ENCODE peak calls at places on chromosomes 3 and 15, in six cellular contexts. One of them, this sample, is unnamed.

GRCh38 chr15:47364671-47365141 is 352.6 kb upstream of the SEMA6D start:
- DNase-seq in GM20000: no peak
- DNase-seq in lung: no peak
- DNase-seq in GM13977: no peak
- DNase-seq in RWPE2: no peak
- DNase-seq in fibroblast of lung: no peak
- DNase-seq in this sample: no peak

GRCh38 chr15:42148808-42149492 is 7.5 kb downstream of the PLA2G4F start:
- DNase-seq in GM20000: no peak
- DNase-seq in lung: no peak
- DNase-seq in GM13977: no peak
- DNase-seq in RWPE2: peak
- DNase-seq in fibroblast of lung: no peak
- DNase-seq in this sample: no peak

GRCh38 chr15:25670025-25670554 is 193.0 kb downstream of the ATP10A start:
- DNase-seq in GM20000: no peak
- DNase-seq in lung: peak
- DNase-seq in GM13977: no peak
- DNase-seq in RWPE2: no peak
- DNase-seq in fibroblast of lung: peak
- DNase-seq in this sample: no peak

GRCh38 chr3:73621388-73621787 is 3.4 kb downstream of the PDZRN3 start:
- DNase-seq in GM20000: no peak
- DNase-seq in lung: no peak
- DNase-seq in GM13977: no peak
- DNase-seq in RWPE2: no peak
- DNase-seq in fibroblast of lung: no peak
- DNase-seq in this sample: no peak

GRCh38 chr3:53828581-53828980 is 17.6 kb downstream of the CHDH start:
- DNase-seq in GM20000: no peak
- DNase-seq in lung: no peak
- DNase-seq in GM13977: no peak
- DNase-seq in RWPE2: no peak
- DNase-seq in fibroblast of lung: no peak
- DNase-seq in this sample: no peak

GRCh38 chr15:59104602-59104911 is 389 bp upstream of the CCNB2 start:
- DNase-seq in GM20000: no peak
- DNase-seq in lung: no peak
- DNase-seq in GM13977: no peak
- DNase-seq in RWPE2: no peak
- DNase-seq in fibroblast of lung: no peak
- DNase-seq in this sample: no peak

GRCh38 chr3:115154611-115155010 is 7.5 kb upstream of the ZBTB20 start:
- DNase-seq in GM20000: no peak
- DNase-seq in lung: no peak
- DNase-seq in GM13977: no peak
- DNase-seq in RWPE2: no peak
- DNase-seq in fibroblast of lung: no peak
- DNase-seq in this sample: no peak

GRCh38 chr3:179681492-179682263 is 28.8 kb downstream of the USP13 start:
- DNase-seq in GM20000: no peak
- DNase-seq in lung: no peak
- DNase-seq in GM13977: no peak
- DNase-seq in RWPE2: no peak
- DNase-seq in fibroblast of lung: no peak
- DNase-seq in this sample: no peak

GRCh38 chr3:133445111-133445510 is 45.3 kb downstream of the BFSP2 start:
- DNase-seq in GM20000: no peak
- DNase-seq in lung: no peak
- DNase-seq in GM13977: no peak
- DNase-seq in RWPE2: no peak
- DNase-seq in fibroblast of lung: no peak
- DNase-seq in this sample: no peak

GRCh38 chr3:172516318-172517214 is 6.7 kb downstream of the TNFSF10 start:
- DNase-seq in GM20000: peak
- DNase-seq in lung: peak
- DNase-seq in GM13977: no peak
- DNase-seq in RWPE2: peak
- DNase-seq in fibroblast of lung: peak
- DNase-seq in this sample: peak

GRCh38 chr15:29571728-29572454 is 250.4 kb downstream of the TJP1 start:
- DNase-seq in GM20000: peak
- DNase-seq in lung: no peak
- DNase-seq in GM13977: no peak
- DNase-seq in RWPE2: no peak
- DNase-seq in fibroblast of lung: no peak
- DNase-seq in this sample: no peak

GRCh38 chr3:101300073-101300472 is 20.3 kb downstream of the IMPG2 start:
- DNase-seq in GM20000: no peak
- DNase-seq in lung: no peak
- DNase-seq in GM13977: no peak
- DNase-seq in RWPE2: no peak
- DNase-seq in fibroblast of lung: no peak
- DNase-seq in this sample: no peak

GRCh38 chr3:138833908-138834358 is 795 bp downstream of the PIK3CB start:
- DNase-seq in GM20000: peak
- DNase-seq in lung: no peak
- DNase-seq in GM13977: peak
- DNase-seq in RWPE2: no peak
- DNase-seq in fibroblast of lung: peak
- DNase-seq in this sample: peak

GRCh38 chr3:41162541-41162940 is 36.8 kb upstream of the CTNNB1 start:
- DNase-seq in GM20000: no peak
- DNase-seq in lung: no peak
- DNase-seq in GM13977: no peak
- DNase-seq in RWPE2: no peak
- DNase-seq in fibroblast of lung: no peak
- DNase-seq in this sample: no peak

GRCh38 chr15:68991723-68992122 is 22.8 kb upstream of the NOX5 start:
- DNase-seq in GM20000: no peak
- DNase-seq in lung: peak
- DNase-seq in GM13977: no peak
- DNase-seq in RWPE2: peak
- DNase-seq in fibroblast of lung: peak
- DNase-seq in this sample: no peak

GRCh38 chr15:88042047-88042446 is 214.5 kb downstream of the NTRK3 start:
- DNase-seq in GM20000: no peak
- DNase-seq in lung: no peak
- DNase-seq in GM13977: no peak
- DNase-seq in RWPE2: no peak
- DNase-seq in fibroblast of lung: no peak
- DNase-seq in this sample: no peak

GRCh38 chr3:15108082-15108545 is 9.2 kb upstream of the RBSN start:
- DNase-seq in GM20000: peak
- DNase-seq in lung: peak
- DNase-seq in GM13977: peak
- DNase-seq in RWPE2: no peak
- DNase-seq in fibroblast of lung: peak
- DNase-seq in this sample: peak

DNA sequence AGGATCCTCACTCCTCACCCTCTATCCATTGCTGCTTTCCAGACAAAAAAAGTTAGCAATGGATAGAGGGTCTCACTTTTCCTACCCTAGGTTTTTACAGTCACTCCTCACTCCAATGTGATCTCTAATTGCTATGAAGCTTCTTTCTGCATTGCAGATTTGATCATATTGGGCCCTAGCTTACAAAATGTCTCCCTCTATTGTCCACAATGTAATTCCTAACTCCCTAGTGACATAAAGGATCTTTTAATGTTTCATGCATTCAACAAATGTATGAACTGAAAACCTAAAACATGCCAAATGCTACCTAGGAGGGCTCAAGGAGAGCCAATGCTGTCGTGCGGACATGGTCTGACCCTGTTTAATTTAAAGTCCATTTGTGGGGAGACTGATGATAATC is 234.8 kb downstream of the CADM2 start:
- DNase-seq in GM20000: no peak
- DNase-seq in lung: no peak
- DNase-seq in GM13977: no peak
- DNase-seq in RWPE2: no peak
- DNase-seq in fibroblast of lung: no peak
- DNase-seq in this sample: no peak
- TF ChIP-seq CTCF in GM20000: no peak
- TF ChIP-seq CTCF in lung: no peak
- TF ChIP-seq CTCF in GM13977: no peak
- TF ChIP-seq CTCF in RWPE2: peak
- TF ChIP-seq CTCF in fibroblast of lung: peak
- TF ChIP-seq CTCF in this sample: no peak

GRCh38 chr3:158789592-158789991 is 12.3 kb upstream of the MFSD1 start:
- DNase-seq in GM20000: no peak
- DNase-seq in lung: no peak
- DNase-seq in GM13977: no peak
- DNase-seq in RWPE2: no peak
- DNase-seq in fibroblast of lung: peak
- DNase-seq in this sample: no peak
- TF ChIP-seq CTCF in GM20000: no peak
- TF ChIP-seq CTCF in lung: no peak
- TF ChIP-seq CTCF in GM13977: peak
- TF ChIP-seq CTCF in RWPE2: peak
- TF ChIP-seq CTCF in fibroblast of lung: peak
- TF ChIP-seq CTCF in this sample: no peak

GRCh38 chr15:51917493-51917892 is 54.1 kb downstream of the LEO1 start:
- DNase-seq in GM20000: no peak
- DNase-seq in lung: peak
- DNase-seq in GM13977: no peak
- DNase-seq in RWPE2: no peak
- DNase-seq in fibroblast of lung: peak
- DNase-seq in this sample: peak
- TF ChIP-seq CTCF in GM20000: no peak
- TF ChIP-seq CTCF in lung: peak
- TF ChIP-seq CTCF in GM13977: peak
- TF ChIP-seq CTCF in RWPE2: peak
- TF ChIP-seq CTCF in fibroblast of lung: peak
- TF ChIP-seq CTCF in this sample: peak

GRCh38 chr3:107543666-107544065 is 20.9 kb downstream of the BBX start:
- DNase-seq in GM20000: no peak
- DNase-seq in lung: no peak
- DNase-seq in GM13977: no peak
- DNase-seq in RWPE2: no peak
- DNase-seq in fibroblast of lung: peak
- DNase-seq in this sample: peak
- TF ChIP-seq CTCF in GM20000: peak
- TF ChIP-seq CTCF in lung: no peak
- TF ChIP-seq CTCF in GM13977: peak
- TF ChIP-seq CTCF in RWPE2: peak
- TF ChIP-seq CTCF in fibroblast of lung: no peak
- TF ChIP-seq CTCF in this sample: no peak

DNA sequence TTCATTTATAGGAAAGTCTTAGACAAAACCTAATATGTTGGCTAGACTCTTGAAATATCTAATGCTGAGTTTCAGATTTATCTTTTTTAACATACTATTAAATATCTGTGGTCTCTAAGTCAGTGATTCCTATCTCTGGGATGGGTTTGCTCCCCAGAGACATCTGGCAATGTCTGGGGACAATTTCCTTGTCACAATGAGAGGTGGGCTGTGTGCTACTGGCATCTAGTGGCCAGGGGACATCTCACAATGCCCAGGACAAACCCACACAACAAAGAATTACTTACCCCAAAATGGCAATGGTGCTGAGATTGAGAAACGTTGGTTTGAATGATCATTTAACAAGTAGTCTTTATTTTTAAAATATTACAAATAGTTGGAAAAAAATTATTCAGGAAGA is 602.1 kb downstream of the MAGI1 start:
- DNase-seq in GM20000: no peak
- DNase-seq in lung: no peak
- DNase-seq in GM13977: no peak
- DNase-seq in RWPE2: no peak
- DNase-seq in fibroblast of lung: no peak
- DNase-seq in this sample: peak
- TF ChIP-seq CTCF in GM20000: peak
- TF ChIP-seq CTCF in lung: no peak
- TF ChIP-seq CTCF in GM13977: peak
- TF ChIP-seq CTCF in RWPE2: peak
- TF ChIP-seq CTCF in fibroblast of lung: peak
- TF ChIP-seq CTCF in this sample: no peak

DNA sequence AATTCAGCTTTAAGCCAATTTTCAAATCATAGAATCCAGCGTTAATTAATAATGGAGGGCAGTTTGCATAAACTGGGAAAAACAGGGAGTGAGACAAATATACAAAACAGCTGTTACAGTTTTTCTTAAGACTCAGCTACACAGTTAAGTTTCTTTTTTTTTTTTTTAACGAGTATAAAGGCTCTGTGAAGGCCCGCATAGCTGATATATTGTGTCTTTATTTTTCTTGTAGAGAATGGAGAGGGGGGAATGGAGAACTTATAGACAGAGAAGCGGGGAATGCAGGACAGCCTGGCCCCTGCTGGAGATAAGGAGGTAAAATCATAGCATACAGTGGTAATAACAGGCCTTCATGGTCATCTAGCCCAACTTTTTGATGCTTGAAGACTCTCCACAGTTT is 164.4 kb downstream of the BBX start:
- DNase-seq in GM20000: no peak
- DNase-seq in lung: no peak
- DNase-seq in GM13977: no peak
- DNase-seq in RWPE2: no peak
- DNase-seq in fibroblast of lung: no peak
- DNase-seq in this sample: no peak
- TF ChIP-seq CTCF in GM20000: no peak
- TF ChIP-seq CTCF in lung: no peak
- TF ChIP-seq CTCF in GM13977: no peak
- TF ChIP-seq CTCF in RWPE2: no peak
- TF ChIP-seq CTCF in fibroblast of lung: peak
- TF ChIP-seq CTCF in this sample: no peak

GRCh38 chr15:48520376-48521155 is 124.9 kb downstream of the FBN1 start:
- DNase-seq in GM20000: no peak
- DNase-seq in lung: no peak
- DNase-seq in GM13977: no peak
- DNase-seq in RWPE2: no peak
- DNase-seq in fibroblast of lung: no peak
- DNase-seq in this sample: no peak
- TF ChIP-seq CTCF in GM20000: no peak
- TF ChIP-seq CTCF in lung: no peak
- TF ChIP-seq CTCF in GM13977: no peak
- TF ChIP-seq CTCF in RWPE2: peak
- TF ChIP-seq CTCF in fibroblast of lung: no peak
- TF ChIP-seq CTCF in this sample: no peak

GRCh38 chr15:85760049-85760448 is 34.7 kb downstream of the KLHL25 start:
- DNase-seq in GM20000: no peak
- DNase-seq in lung: no peak
- DNase-seq in GM13977: no peak
- DNase-seq in RWPE2: no peak
- DNase-seq in fibroblast of lung: no peak
- DNase-seq in this sample: no peak

GRCh38 chr15:85758655-85758978 is 36.1 kb downstream of the KLHL25 start:
- DNase-seq in GM20000: no peak
- DNase-seq in lung: no peak
- DNase-seq in GM13977: no peak
- DNase-seq in RWPE2: no peak
- DNase-seq in fibroblast of lung: no peak
- DNase-seq in this sample: no peak

GRCh38 chr15:85760531-85761371 is 34.0 kb downstream of the KLHL25 start:
- DNase-seq in GM20000: peak
- DNase-seq in lung: no peak
- DNase-seq in GM13977: no peak
- DNase-seq in RWPE2: no peak
- DNase-seq in fibroblast of lung: no peak
- DNase-seq in this sample: no peak

GRCh38 chr15:85757939-85758654 is 36.6 kb downstream of the KLHL25 start:
- DNase-seq in GM20000: peak
- DNase-seq in lung: no peak
- DNase-seq in GM13977: no peak
- DNase-seq in RWPE2: peak
- DNase-seq in fibroblast of lung: no peak
- DNase-seq in this sample: no peak

GRCh38 chr15:85759391-85759790 is 35.3 kb downstream of the KLHL25 start:
- DNase-seq in GM20000: no peak
- DNase-seq in lung: no peak
- DNase-seq in GM13977: no peak
- DNase-seq in RWPE2: no peak
- DNase-seq in fibroblast of lung: no peak
- DNase-seq in this sample: no peak
- TF ChIP-seq CTCF in GM20000: no peak
- TF ChIP-seq CTCF in lung: no peak
- TF ChIP-seq CTCF in GM13977: no peak
- TF ChIP-seq CTCF in RWPE2: no peak
- TF ChIP-seq CTCF in fibroblast of lung: no peak
- TF ChIP-seq CTCF in this sample: no peak